ENCODE peak calls at places on chromosomes 7 and 10, in four cellular contexts. S, E, C and R are unnamed samples.
A peak's percentile ranks its signal among the peaks of the same experiment; 100 is the strongest.

GRCh38 chr10:11551915-11552602 is 59.4 kb downstream of the USP6NL start:
- DNase-seq in C (no peak), E (no peak), S (no peak), R (no peak)

GRCh38 chr10:26741368-26741767 is 43.9 kb downstream of the PDSS1 start:
- DNase-seq in C (no peak), E (no peak), S (no peak), R (no peak)

GRCh38 chr10:103645141-103646054 is 151.9 kb downstream of the NEURL1 start:
- DNase-seq in C (peak; percentile 53), E (peak; percentile 88), S (no peak), R (peak; percentile 91)

GRCh38 chr7:47291461-47292051 is 290.4 kb downstream of the TNS3 start:
- DNase-seq in E (peak; percentile 64), C (no peak), S (no peak), R (no peak)

GRCh38 chr7:35004531-35005096 is 32.7 kb downstream of the DPY19L1 start:
- DNase-seq in S (no peak), E (no peak), C (no peak), R (no peak)

GRCh38 chr7:12820777-12821176 is 133.3 kb downstream of the ARL4A start:
- DNase-seq in S (no peak), C (no peak), E (no peak), R (no peak)

GRCh38 chr10:22615819-22616499 is 98.4 kb downstream of the PIP4K2A start:
- DNase-seq in C (peak; percentile 38), E (no peak), S (no peak), R (peak; percentile 74)

GRCh38 chr7:138934861-138935260 is 46.3 kb downstream of the KIAA1549 start:
- DNase-seq in E (no peak), C (no peak), S (no peak), R (no peak)

GRCh38 chr10:125448596-125448995 is 234.4 kb downstream of the TEX36 start:
- DNase-seq in E (no peak), C (no peak), S (peak; percentile 87), R (no peak)

GRCh38 chr10:3895045-3895609 is 110.1 kb upstream of the KLF6 start:
- DNase-seq in C (no peak), E (no peak), S (no peak), R (no peak)

GRCh38 chr7:97064972-97065587 is 40.4 kb upstream of the DLX5 start:
- DNase-seq in S (peak; percentile 47), E (no peak), C (no peak), R (no peak)

GRCh38 chr7:116984917-116985316 is 31.6 kb downstream of the ST7 start:
- DNase-seq in C (no peak), E (no peak), S (no peak), R (no peak)

GRCh38 chr7:57308631-57309408 is 141.2 kb upstream of the ZNF716 start:
- DNase-seq in E (no peak), S (peak; percentile 59), C (peak; percentile 21), R (no peak)

GRCh38 chr7:23863209-23863798 is 153.3 kb downstream of the STK31 start:
- DNase-seq in E (no peak), C (no peak), S (no peak), R (no peak)

GRCh38 chr7:76358053-76358477 is 726 bp downstream of the YWHAG start:
- DNase-seq in E (peak; percentile 90), C (peak; percentile 75), S (no peak), R (peak; percentile 87)

GRCh38 chr7:1910081-1910685 is 240.1 kb downstream of the ELFN1 start:
- DNase-seq in C (no peak), S (no peak), E (peak; percentile 64), R (no peak)

GRCh38 chr7:41816111-41816510 is 113.2 kb upstream of the INHBA start:
- DNase-seq in S (no peak), E (no peak), C (no peak), R (no peak)

GRCh38 chr7:139776486-139777303 is 1.1 kb downstream of the HIPK2 start:
- DNase-seq in S (peak; percentile 53), E (no peak), C (no peak), R (no peak)

GRCh38 chr10:129972966-129973673 is 9.0 kb upstream of the EBF3 start:
- DNase-seq in E (peak; percentile 50), S (no peak), C (no peak), R (no peak)

GRCh38 chr10:129685271-129685670 is 218.2 kb downstream of the MGMT start:
- DNase-seq in E (no peak), C (no peak), S (no peak), R (no peak)

GRCh38 chr10:19819419-19820033 is 3.3 kb downstream of the PLXDC2 start:
- DNase-seq in C (no peak), S (no peak), E (no peak), R (no peak)

GRCh38 chr7:132872034-132872433 is 209.9 kb downstream of the CHCHD3 start:
- DNase-seq in S (no peak), E (no peak), C (no peak), R (no peak)

GRCh38 chr10:13728898-13729535 is 142.3 kb downstream of the PRPF18 start:
- DNase-seq in E (no peak), C (no peak), S (no peak), R (no peak)

GRCh38 chr10:98446121-98446655 is 547 bp downstream of the HPS1 start:
- DNase-seq in E (no peak), S (peak; percentile 69), C (no peak), R (no peak)

GRCh38 chr10:110918633-110919348 is at the start of gene BBIP1:
- DNase-seq in C (no peak), E (peak; percentile 99), S (peak; percentile 90), R (no peak)

GRCh38 chr7:94810496-94810895 is 96.9 kb upstream of the PPP1R9A start:
- DNase-seq in C (no peak), S (no peak), E (no peak), R (no peak)

GRCh38 chr7:107056728-107057473 is 12.4 kb downstream of the PRKAR2B start:
- DNase-seq in C (no peak), S (no peak), E (no peak), R (no peak)

GRCh38 chr10:31490858-31491504 is 172.0 kb downstream of the ZEB1 start:
- DNase-seq in C (no peak), S (peak; percentile 49), E (no peak), R (no peak)

GRCh38 chr7:152120210-152120609 is 94.7 kb downstream of the GALNT11 start:
- DNase-seq in C (no peak), E (no peak), S (no peak), R (no peak)

GRCh38 chr10:76025124-76025477 is 593.7 kb downstream of the LRMDA start:
- DNase-seq in C (no peak), E (no peak), S (no peak), R (no peak)

GRCh38 chr10:73717564-73717963 is 19.7 kb upstream of the AGAP5 start:
- DNase-seq in C (no peak), S (no peak), E (no peak), R (no peak)

GRCh38 chr10:118447478-118447877 is 105.4 kb upstream of the FAM204A start:
- DNase-seq in C (peak; percentile 42), E (peak; percentile 77), S (no peak), R (peak; percentile 73)

GRCh38 chr10:117262296-117263293 is 21.7 kb downstream of the SLC18A2 start:
- DNase-seq in C (no peak), S (no peak), E (no peak), R (peak; percentile 44)

GRCh38 chr10:66326876-66327275 is 599.0 kb upstream of the LRRTM3 start:
- DNase-seq in S (no peak), E (no peak), C (no peak), R (no peak)

GRCh38 chr10:58220769-58221448 is 46.8 kb downstream of the IPMK start:
- DNase-seq in C (no peak), S (no peak), E (no peak), R (no peak)

GRCh38 chr7:158682456-158682855 is 22.1 kb downstream of the NCAPG2 start:
- DNase-seq in S (no peak), C (no peak), E (no peak), R (no peak)

GRCh38 chr7:140435252-140435895 is 31.5 kb downstream of the RAB19 start:
- DNase-seq in C (peak; percentile 18), S (peak; percentile 60), E (peak; percentile 61), R (peak; percentile 74)

GRCh38 chr7:93047514-93048099 is 70.2 kb downstream of the SAMD9 start:
- DNase-seq in E (no peak), C (no peak), S (no peak), R (no peak)
- H3K27ac ChIP-seq in E (no peak overlapping the region), C (no peak overlapping the region), S (no peak overlapping the region), R (no peak overlapping the region)

GRCh38 chr7:30020535-30020934 is 6.0 kb downstream of the FKBP14 start:
- DNase-seq in S (no peak), C (no peak), E (no peak), R (no peak)

GRCh38 chr7:30022991-30023390 is 3.5 kb downstream of the FKBP14 start:
- DNase-seq in C (no peak), E (no peak), S (no peak), R (no peak)

GRCh38 chr7:30019960-30020359 is 6.5 kb downstream of the FKBP14 start:
- DNase-seq in S (no peak), C (no peak), E (no peak), R (no peak)

GRCh38 chr7:30023524-30023923 is 3.0 kb downstream of the FKBP14 start:
- DNase-seq in E (no peak), C (no peak), S (no peak), R (no peak)

DNA sequence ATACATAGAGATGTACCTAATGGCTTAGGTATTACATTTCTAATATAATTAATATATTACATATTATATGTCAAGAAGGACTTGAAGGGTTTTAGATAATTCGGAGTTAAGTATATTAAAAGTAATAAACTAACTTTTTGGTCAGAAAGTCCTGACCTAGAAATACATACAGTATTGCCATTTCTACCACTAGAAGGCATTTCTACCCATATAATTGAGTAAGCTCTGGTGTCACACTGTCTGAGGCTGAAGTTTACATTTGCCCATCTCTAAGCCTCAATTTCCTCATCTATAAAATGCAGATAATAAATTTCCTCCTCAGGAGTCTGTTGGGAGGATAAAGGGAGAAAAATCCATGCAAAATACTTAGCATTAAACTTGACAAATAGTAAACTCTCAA is 7.1 kb downstream of the FKBP14 start:
- DNase-seq in S (no peak), C (no peak), E (no peak), R (no peak)
- H3K4me3 ChIP-seq in S (no peak overlapping the region), C (no peak overlapping the region), E (no peak overlapping the region), R (no peak overlapping the region)

GRCh38 chr10:88106348-88106747 is 242.9 kb downstream of the PTEN start:
- DNase-seq in C (no peak), E (no peak), S (no peak), R (no peak)
- H3K4me1 ChIP-seq in C (no peaks in the 10 kb centered on the region), E (no peaks in the 10 kb centered on the region), S (no peaks in the 10 kb centered on the region), R (peaks cover 3% of the 10 kb centered on the region)

GRCh38 chr7:70414368-70414767 is 717.6 kb upstream of the GALNT17 start:
- DNase-seq in E (no peak), C (no peak), S (no peak), R (no peak)
- H3K27ac ChIP-seq in E (no peak overlapping the region), C (no peak overlapping the region), S (no peak overlapping the region), R (no peak overlapping the region)

DNA sequence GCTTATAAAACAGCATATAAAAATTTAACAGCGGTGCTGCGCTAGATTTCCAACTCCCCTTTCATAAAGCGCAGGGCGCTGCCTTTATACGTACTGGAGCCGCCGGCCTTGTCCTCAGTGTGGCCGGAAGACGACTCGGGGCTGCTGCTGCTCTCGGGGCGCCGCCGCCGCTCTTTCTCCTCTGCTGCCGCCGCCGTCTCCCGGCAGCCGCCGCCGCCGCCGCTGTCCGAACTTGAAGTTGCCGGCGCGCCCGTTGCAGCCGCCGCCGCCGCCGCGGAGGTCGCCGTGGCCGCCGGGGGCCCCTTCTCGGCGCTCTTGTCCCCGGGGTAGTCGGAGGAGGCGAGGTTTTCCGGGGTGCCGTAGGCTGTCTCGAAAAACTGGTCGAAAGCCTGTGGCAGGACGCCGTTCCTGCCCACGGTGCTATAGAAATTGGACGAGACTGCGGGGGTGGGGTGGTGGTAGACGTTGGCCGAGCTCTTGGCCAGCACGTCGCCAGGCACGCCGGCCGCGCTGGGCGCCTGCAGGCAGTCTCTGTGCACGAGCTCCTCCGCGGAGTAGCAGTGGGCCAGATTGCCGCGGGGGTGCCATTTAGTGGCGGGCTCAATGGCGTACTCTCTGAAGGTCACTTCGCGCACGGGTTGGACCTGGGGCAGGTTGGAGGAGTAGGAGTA is 555 bp downstream of the HOXA11 start:
- DNase-seq in S (peak; percentile 57), C (no peak), E (peak; percentile 83), R (peak; percentile 80)
- H3K4me3 ChIP-seq in S (peak overlapping the region; percentile 27), C (peak overlapping the region; percentile 59), E (peak overlapping the region; percentile 68), R (no peak overlapping the region)